ENCODE peak calls at places on chromosomes 5 and 9, in four cellular contexts. One of them, this sample, is unnamed.
A peak's percentile ranks its signal among the peaks of the same experiment; 100 is the strongest.

GRCh38 chr5:119355636-119356383 is at the start of gene TNFAIP8:
- DNase-seq in astrocyte of the spinal cord: peak; percentile 71
- DNase-seq in colonic mucosa: peak; percentile 64
- DNase-seq in pancreas: peak; percentile 44
- DNase-seq in this sample: peak; percentile 66

GRCh38 chr5:89255845-89256463 is 373.0 kb upstream of the MEF2C start:
- DNase-seq in astrocyte of the spinal cord: peak; percentile 75
- DNase-seq in pancreas: no peak
- DNase-seq in colonic mucosa: no peak
- DNase-seq in this sample: peak; percentile 87

GRCh38 chr9:110069326-110070248 is 138.4 kb downstream of the C9orf152 start:
- DNase-seq in colonic mucosa: no peak
- DNase-seq in pancreas: no peak
- DNase-seq in astrocyte of the spinal cord: peak; percentile 81
- DNase-seq in this sample: peak; percentile 98

GRCh38 chr5:150598821-150599273 is 41.6 kb upstream of the SYNPO start:
- DNase-seq in colonic mucosa: no peak
- DNase-seq in astrocyte of the spinal cord: no peak
- DNase-seq in pancreas: no peak
- DNase-seq in this sample: no peak

GRCh38 chr5:39253211-39253610 is 33.8 kb upstream of the FYB1 start:
- DNase-seq in pancreas: no peak
- DNase-seq in colonic mucosa: no peak
- DNase-seq in astrocyte of the spinal cord: no peak
- DNase-seq in this sample: peak; percentile 62

GRCh38 chr5:10702040-10702629 is 58.9 kb downstream of the DAP start:
- DNase-seq in pancreas: peak; percentile 76
- DNase-seq in colonic mucosa: no peak
- DNase-seq in astrocyte of the spinal cord: peak; percentile 96
- DNase-seq in this sample: peak; percentile 90

GRCh38 chr5:139268364-139269202 is 25.0 kb upstream of the MATR3 start:
- DNase-seq in astrocyte of the spinal cord: no peak
- DNase-seq in colonic mucosa: no peak
- DNase-seq in pancreas: no peak
- DNase-seq in this sample: no peak

GRCh38 chr5:31347558-31347905 is 154.0 kb downstream of the CDH6 start:
- DNase-seq in colonic mucosa: no peak
- DNase-seq in astrocyte of the spinal cord: no peak
- DNase-seq in pancreas: no peak
- DNase-seq in this sample: no peak

GRCh38 chr5:6235726-6236125 is 142.6 kb downstream of the MED10 start:
- DNase-seq in astrocyte of the spinal cord: no peak
- DNase-seq in pancreas: no peak
- DNase-seq in colonic mucosa: no peak
- DNase-seq in this sample: no peak

GRCh38 chr9:99870126-99870525 is 36.3 kb upstream of the STX17 start:
- DNase-seq in pancreas: no peak
- DNase-seq in colonic mucosa: no peak
- DNase-seq in astrocyte of the spinal cord: peak; percentile 13
- DNase-seq in this sample: peak; percentile 42

GRCh38 chr9:129289131-129289731 is 111.2 kb upstream of the IER5L start:
- DNase-seq in colonic mucosa: no peak
- DNase-seq in pancreas: peak; percentile 8
- DNase-seq in astrocyte of the spinal cord: no peak
- DNase-seq in this sample: no peak

GRCh38 chr5:160843240-160843639 is 8.8 kb downstream of the ATP10B start:
- DNase-seq in colonic mucosa: no peak
- DNase-seq in astrocyte of the spinal cord: no peak
- DNase-seq in pancreas: no peak
- DNase-seq in this sample: no peak

GRCh38 chr9:138047469-138048040 is 170.0 kb downstream of the CACNA1B start:
- DNase-seq in colonic mucosa: peak; percentile 16
- DNase-seq in pancreas: no peak
- DNase-seq in astrocyte of the spinal cord: no peak
- DNase-seq in this sample: no peak

DNA sequence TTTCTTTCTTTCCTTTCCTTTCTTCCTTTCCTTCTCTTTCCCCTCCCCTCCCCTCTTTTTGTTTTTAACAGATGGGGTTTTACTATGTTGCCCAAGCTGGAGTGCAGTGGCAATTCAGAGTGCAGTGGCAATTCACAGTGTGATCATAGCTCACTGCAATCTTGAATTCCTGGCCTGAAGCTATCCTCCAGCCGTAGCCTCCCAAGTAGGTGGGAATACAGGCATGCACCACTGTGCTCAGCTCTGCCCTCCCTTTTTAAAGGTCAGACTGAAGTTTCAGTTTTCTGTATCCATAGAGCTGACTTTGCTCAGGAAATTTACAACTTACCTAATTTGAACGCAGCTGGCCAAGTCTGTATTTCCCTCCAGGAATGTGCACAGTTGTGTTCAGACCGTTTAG is 702 bp downstream of the CCL28 start:
- DNase-seq in pancreas: no peak
- DNase-seq in astrocyte of the spinal cord: no peak
- DNase-seq in colonic mucosa: peak; percentile 54
- DNase-seq in this sample: no peak
- H3K4me3 ChIP-seq in pancreas: peak overlapping the region; percentile 10
- H3K4me3 ChIP-seq in astrocyte of the spinal cord: no peak overlapping the region
- H3K4me3 ChIP-seq in colonic mucosa: peak overlapping the region; percentile 30
- H3K4me3 ChIP-seq in this sample: no peak overlapping the region

GRCh38 chr5:1542011-1542410 is 18.3 kb upstream of the LPCAT1 start:
- DNase-seq in pancreas: no peak
- DNase-seq in astrocyte of the spinal cord: no peak
- DNase-seq in colonic mucosa: peak; percentile 15
- DNase-seq in this sample: no peak

GRCh38 chr5:1540831-1541661 is 17.3 kb upstream of the LPCAT1 start:
- DNase-seq in pancreas: no peak
- DNase-seq in colonic mucosa: no peak
- DNase-seq in astrocyte of the spinal cord: no peak
- DNase-seq in this sample: no peak

GRCh38 chr5:1538741-1539392 is 15.1 kb upstream of the LPCAT1 start:
- DNase-seq in astrocyte of the spinal cord: no peak
- DNase-seq in pancreas: no peak
- DNase-seq in colonic mucosa: no peak
- DNase-seq in this sample: no peak

GRCh38 chr5:1541662-1542008 is 17.9 kb upstream of the LPCAT1 start:
- DNase-seq in astrocyte of the spinal cord: no peak
- DNase-seq in pancreas: no peak
- DNase-seq in colonic mucosa: no peak
- DNase-seq in this sample: no peak

GRCh38 chr5:1540166-1540565 is 16.4 kb upstream of the LPCAT1 start:
- DNase-seq in pancreas: no peak
- DNase-seq in colonic mucosa: no peak
- DNase-seq in astrocyte of the spinal cord: no peak
- DNase-seq in this sample: no peak
- TF ChIP-seq CTCF in pancreas: no peak
- TF ChIP-seq CTCF in colonic mucosa: no peak
- TF ChIP-seq CTCF in astrocyte of the spinal cord: no peak
- TF ChIP-seq CTCF in this sample: no peak

GRCh38 chr5:115507682-115508081 is 36.9 kb downstream of the FEM1C start:
- DNase-seq in colonic mucosa: no peak
- DNase-seq in astrocyte of the spinal cord: peak; percentile 44
- DNase-seq in pancreas: no peak
- DNase-seq in this sample: peak; percentile 57
- H3K4me3 ChIP-seq in colonic mucosa: no peak overlapping the region
- H3K4me3 ChIP-seq in astrocyte of the spinal cord: no peak overlapping the region
- H3K4me3 ChIP-seq in pancreas: no peak overlapping the region
- H3K4me3 ChIP-seq in this sample: no peak overlapping the region

GRCh38 chr5:127572930-127573329 is 55.5 kb downstream of the PRRC1 start:
- DNase-seq in pancreas: no peak
- DNase-seq in astrocyte of the spinal cord: no peak
- DNase-seq in colonic mucosa: no peak
- DNase-seq in this sample: peak; percentile 24
- TF ChIP-seq CTCF in pancreas: no peak
- TF ChIP-seq CTCF in astrocyte of the spinal cord: peak; percentile 32
- TF ChIP-seq CTCF in colonic mucosa: no peak
- TF ChIP-seq CTCF in this sample: peak; percentile 12

GRCh38 chr5:34916518-34916917 is 1.0 kb downstream of the BRIX1 start:
- DNase-seq in pancreas: no peak
- DNase-seq in colonic mucosa: no peak
- DNase-seq in astrocyte of the spinal cord: no peak
- DNase-seq in this sample: no peak
- H3K4me3 ChIP-seq in pancreas: peak overlapping the region; percentile 93
- H3K4me3 ChIP-seq in colonic mucosa: peak overlapping the region; percentile 99
- H3K4me3 ChIP-seq in astrocyte of the spinal cord: peak overlapping the region; percentile 97
- H3K4me3 ChIP-seq in this sample: peak overlapping the region; percentile 86

GRCh38 chr5:76029739-76030138 is 53.4 kb upstream of the SV2C start:
- DNase-seq in colonic mucosa: no peak
- DNase-seq in pancreas: no peak
- DNase-seq in astrocyte of the spinal cord: no peak
- DNase-seq in this sample: no peak
- TF ChIP-seq CTCF in colonic mucosa: no peak
- TF ChIP-seq CTCF in pancreas: no peak
- TF ChIP-seq CTCF in astrocyte of the spinal cord: no peak
- TF ChIP-seq CTCF in this sample: no peak

DNA sequence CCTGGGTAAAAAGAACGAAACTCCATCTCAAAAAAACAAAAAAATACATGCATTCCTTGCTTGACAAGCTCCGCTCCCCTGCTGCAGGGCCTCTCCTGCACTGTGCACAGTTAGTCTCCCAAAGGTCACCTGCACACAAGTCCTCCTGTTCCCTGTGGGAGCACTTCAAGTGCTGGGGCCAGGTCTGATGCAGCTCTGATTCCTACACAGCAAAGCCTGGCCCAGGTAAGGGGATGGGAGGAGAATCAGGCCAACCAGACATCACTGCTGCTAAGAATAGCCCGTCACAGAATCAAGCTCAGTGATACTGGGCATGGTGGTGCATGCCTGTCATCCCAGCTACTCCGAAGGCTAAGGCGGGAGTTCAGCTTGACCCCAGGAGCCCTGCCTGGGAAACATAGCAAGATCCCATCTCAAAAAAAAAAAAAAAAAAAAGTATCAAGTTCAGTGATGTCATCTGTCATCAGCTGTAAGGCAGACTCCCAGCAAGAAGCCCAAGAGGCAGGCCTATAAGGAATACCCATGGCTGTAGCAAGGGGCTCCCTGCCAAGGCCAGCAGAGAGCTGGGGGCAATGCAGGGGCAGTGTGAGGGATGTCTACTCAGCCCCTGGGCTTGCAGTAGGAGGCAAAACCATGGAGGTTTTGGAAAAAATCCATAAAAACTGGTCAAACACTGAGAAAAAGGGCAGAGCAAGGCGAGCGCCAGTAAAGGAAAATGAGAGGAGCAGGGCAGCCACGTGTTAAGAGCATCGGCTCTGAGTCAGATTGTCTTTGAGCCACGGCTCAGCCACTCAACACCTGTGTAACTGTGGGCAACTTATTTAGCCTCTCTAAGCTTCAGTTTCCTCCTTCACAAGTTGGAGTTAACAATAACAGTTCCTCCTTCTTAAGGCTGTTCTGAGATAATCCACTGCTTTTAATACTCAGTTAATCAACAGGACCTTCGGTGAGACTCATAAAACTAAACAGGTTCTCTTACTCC is 3.2 kb downstream of the TPM2 start:
- DNase-seq in pancreas: no peak
- DNase-seq in colonic mucosa: no peak
- DNase-seq in astrocyte of the spinal cord: peak; percentile 69
- DNase-seq in this sample: peak; percentile 79
- H3K4me3 ChIP-seq in pancreas: no peak overlapping the region
- H3K4me3 ChIP-seq in colonic mucosa: no peak overlapping the region
- H3K4me3 ChIP-seq in astrocyte of the spinal cord: peak overlapping the region; percentile 87
- H3K4me3 ChIP-seq in this sample: peak overlapping the region; percentile 96

GRCh38 chr9:69809304-69809863 is 11.2 kb upstream of the CFAP95 start:
- DNase-seq in pancreas: no peak
- DNase-seq in colonic mucosa: no peak
- DNase-seq in astrocyte of the spinal cord: peak; percentile 25
- DNase-seq in this sample: peak; percentile 32
- TF ChIP-seq CTCF in pancreas: no peak
- TF ChIP-seq CTCF in colonic mucosa: no peak
- TF ChIP-seq CTCF in astrocyte of the spinal cord: peak; percentile 36
- TF ChIP-seq CTCF in this sample: peak; percentile 43

GRCh38 chr5:172104021-172104420 is 84.0 kb downstream of the STK10 start:
- DNase-seq in pancreas: no peak
- DNase-seq in colonic mucosa: no peak
- DNase-seq in astrocyte of the spinal cord: no peak
- DNase-seq in this sample: no peak

GRCh38 chr5:172104801-172105701 is 83.0 kb downstream of the STK10 start:
- DNase-seq in pancreas: no peak
- DNase-seq in colonic mucosa: no peak
- DNase-seq in astrocyte of the spinal cord: no peak
- DNase-seq in this sample: no peak

GRCh38 chr5:172101547-172102225 is 86.3 kb downstream of the STK10 start:
- DNase-seq in colonic mucosa: no peak
- DNase-seq in astrocyte of the spinal cord: no peak
- DNase-seq in pancreas: no peak
- DNase-seq in this sample: no peak

GRCh38 chr5:172102251-172102870 is 85.7 kb downstream of the STK10 start:
- DNase-seq in astrocyte of the spinal cord: no peak
- DNase-seq in pancreas: no peak
- DNase-seq in colonic mucosa: no peak
- DNase-seq in this sample: no peak

DNA sequence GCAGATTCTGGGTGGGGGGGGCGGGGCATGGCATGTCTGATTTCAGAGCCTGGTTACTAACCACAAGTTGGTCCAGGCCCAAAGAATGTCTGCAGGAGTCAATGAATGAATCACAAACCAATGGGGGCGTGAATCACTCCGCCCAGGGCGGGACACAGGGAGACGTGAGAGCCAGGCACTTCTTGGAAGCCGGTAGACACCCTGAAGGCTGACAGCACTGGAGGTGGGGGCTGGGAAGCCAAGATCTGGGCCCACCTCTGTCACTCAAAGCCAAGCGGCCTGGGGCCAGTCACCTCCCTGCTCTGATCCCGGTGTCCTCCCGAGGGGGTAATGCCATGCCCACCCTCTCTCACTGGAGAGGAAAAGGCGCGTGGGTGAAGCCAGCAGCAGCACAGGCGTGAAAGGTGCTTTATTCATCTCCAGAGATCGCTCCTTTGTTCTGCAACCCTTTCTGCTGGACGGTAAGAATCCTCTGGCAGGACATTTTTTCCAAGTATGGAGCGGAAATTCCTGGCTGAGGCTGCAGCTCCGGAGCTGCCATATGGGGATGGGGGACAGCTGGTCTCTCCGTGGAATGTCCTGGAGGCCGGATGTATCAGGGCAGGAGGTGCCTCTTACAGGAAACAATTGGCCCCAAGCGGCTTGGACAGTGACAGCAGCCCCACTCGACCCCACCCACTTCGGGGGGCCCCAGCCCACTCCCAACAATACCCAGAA is 85.0 kb downstream of the STK10 start:
- DNase-seq in colonic mucosa: peak; percentile 55
- DNase-seq in astrocyte of the spinal cord: peak; percentile 96
- DNase-seq in pancreas: no peak
- DNase-seq in this sample: peak; percentile 95
- H3K4me3 ChIP-seq in colonic mucosa: no peak overlapping the region
- H3K4me3 ChIP-seq in astrocyte of the spinal cord: peak overlapping the region; percentile 32
- H3K4me3 ChIP-seq in pancreas: no peak overlapping the region
- H3K4me3 ChIP-seq in this sample: peak overlapping the region; percentile 25

This sample was measured in fibroblast of mammary gland.